ENCODE peak calls at places on chromosomes 3 and 15, in seven cellular contexts. One of them, this sample, is unnamed.

GRCh38 chr3:190017575-190018288 is 103.0 kb downstream of the P3H2 start:
- DNase-seq in CD4-positive, alpha-beta T cell: no peak
- DNase-seq in adrenal gland: peak; percentile 33
- DNase-seq in mucosa of gallbladder: peak; percentile 43
- DNase-seq in LoVo: peak; percentile 31
- DNase-seq in stimulated activated CD4-positive, alpha-beta T cell treated with anti-CD3 and anti-CD28 coated beads, Interleukin-15, amount 100 ng/mL, for 1 hour: no peak
- DNase-seq in left kidney: peak; percentile 72
- DNase-seq in this sample: no peak

GRCh38 chr3:99119312-99119810 is 217.9 kb upstream of the DCBLD2 start:
- DNase-seq in stimulated activated CD4-positive, alpha-beta T cell treated with anti-CD3 and anti-CD28 coated beads, Interleukin-15, amount 100 ng/mL, for 1 hour: no peak
- DNase-seq in CD4-positive, alpha-beta T cell: no peak
- DNase-seq in mucosa of gallbladder: no peak
- DNase-seq in adrenal gland: no peak
- DNase-seq in left kidney: no peak
- DNase-seq in LoVo: no peak
- DNase-seq in this sample: no peak

GRCh38 chr3:16478516-16478915 is 35.0 kb downstream of the RFTN1 start:
- DNase-seq in adrenal gland: no peak
- DNase-seq in CD4-positive, alpha-beta T cell: no peak
- DNase-seq in stimulated activated CD4-positive, alpha-beta T cell treated with anti-CD3 and anti-CD28 coated beads, Interleukin-15, amount 100 ng/mL, for 1 hour: no peak
- DNase-seq in mucosa of gallbladder: no peak
- DNase-seq in LoVo: no peak
- DNase-seq in left kidney: no peak
- DNase-seq in this sample: no peak

GRCh38 chr3:63015614-63016016 is 140.4 kb upstream of the CADPS start:
- DNase-seq in CD4-positive, alpha-beta T cell: no peak
- DNase-seq in left kidney: peak; percentile 53
- DNase-seq in adrenal gland: no peak
- DNase-seq in mucosa of gallbladder: no peak
- DNase-seq in LoVo: no peak
- DNase-seq in stimulated activated CD4-positive, alpha-beta T cell treated with anti-CD3 and anti-CD28 coated beads, Interleukin-15, amount 100 ng/mL, for 1 hour: no peak
- DNase-seq in this sample: peak; percentile 92

GRCh38 chr15:47409601-47410000 is 307.7 kb upstream of the SEMA6D start:
- DNase-seq in LoVo: peak; percentile 22
- DNase-seq in mucosa of gallbladder: no peak
- DNase-seq in stimulated activated CD4-positive, alpha-beta T cell treated with anti-CD3 and anti-CD28 coated beads, Interleukin-15, amount 100 ng/mL, for 1 hour: no peak
- DNase-seq in left kidney: no peak
- DNase-seq in adrenal gland: no peak
- DNase-seq in CD4-positive, alpha-beta T cell: no peak
- DNase-seq in this sample: no peak

GRCh38 chr15:52383100-52383588 is 87.5 kb upstream of the MYO5C start:
- DNase-seq in left kidney: no peak
- DNase-seq in mucosa of gallbladder: no peak
- DNase-seq in LoVo: no peak
- DNase-seq in CD4-positive, alpha-beta T cell: no peak
- DNase-seq in adrenal gland: no peak
- DNase-seq in stimulated activated CD4-positive, alpha-beta T cell treated with anti-CD3 and anti-CD28 coated beads, Interleukin-15, amount 100 ng/mL, for 1 hour: no peak
- DNase-seq in this sample: no peak

GRCh38 chr3:94115482-94115881 is 52.6 kb downstream of the NSUN3 start:
- DNase-seq in mucosa of gallbladder: no peak
- DNase-seq in left kidney: peak; percentile 28
- DNase-seq in stimulated activated CD4-positive, alpha-beta T cell treated with anti-CD3 and anti-CD28 coated beads, Interleukin-15, amount 100 ng/mL, for 1 hour: no peak
- DNase-seq in LoVo: no peak
- DNase-seq in adrenal gland: no peak
- DNase-seq in CD4-positive, alpha-beta T cell: no peak
- DNase-seq in this sample: no peak

GRCh38 chr3:30779686-30780287 is 114.7 kb downstream of the GADL1 start:
- DNase-seq in adrenal gland: no peak
- DNase-seq in mucosa of gallbladder: no peak
- DNase-seq in CD4-positive, alpha-beta T cell: no peak
- DNase-seq in left kidney: peak; percentile 35
- DNase-seq in LoVo: peak; percentile 45
- DNase-seq in stimulated activated CD4-positive, alpha-beta T cell treated with anti-CD3 and anti-CD28 coated beads, Interleukin-15, amount 100 ng/mL, for 1 hour: no peak
- DNase-seq in this sample: peak; percentile 40

GRCh38 chr15:71049706-71050422 is 65.4 kb upstream of the THSD4 start:
- DNase-seq in mucosa of gallbladder: no peak
- DNase-seq in stimulated activated CD4-positive, alpha-beta T cell treated with anti-CD3 and anti-CD28 coated beads, Interleukin-15, amount 100 ng/mL, for 1 hour: no peak
- DNase-seq in left kidney: no peak
- DNase-seq in LoVo: no peak
- DNase-seq in CD4-positive, alpha-beta T cell: no peak
- DNase-seq in adrenal gland: no peak
- DNase-seq in this sample: peak; percentile 16

GRCh38 chr15:78671626-78672211 is 30.7 kb upstream of the CHRNB4 start:
- DNase-seq in stimulated activated CD4-positive, alpha-beta T cell treated with anti-CD3 and anti-CD28 coated beads, Interleukin-15, amount 100 ng/mL, for 1 hour: no peak
- DNase-seq in LoVo: no peak
- DNase-seq in CD4-positive, alpha-beta T cell: no peak
- DNase-seq in mucosa of gallbladder: no peak
- DNase-seq in left kidney: peak; percentile 78
- DNase-seq in adrenal gland: peak; percentile 77
- DNase-seq in this sample: peak; percentile 30

GRCh38 chr3:47841786-47842349 is 38.9 kb downstream of the DHX30 start:
- DNase-seq in mucosa of gallbladder: no peak
- DNase-seq in adrenal gland: no peak
- DNase-seq in stimulated activated CD4-positive, alpha-beta T cell treated with anti-CD3 and anti-CD28 coated beads, Interleukin-15, amount 100 ng/mL, for 1 hour: no peak
- DNase-seq in CD4-positive, alpha-beta T cell: no peak
- DNase-seq in LoVo: no peak
- DNase-seq in left kidney: no peak
- DNase-seq in this sample: no peak

GRCh38 chr3:4849136-4849535 is 130.1 kb upstream of the BHLHE40 start:
- DNase-seq in LoVo: no peak
- DNase-seq in stimulated activated CD4-positive, alpha-beta T cell treated with anti-CD3 and anti-CD28 coated beads, Interleukin-15, amount 100 ng/mL, for 1 hour: no peak
- DNase-seq in mucosa of gallbladder: no peak
- DNase-seq in CD4-positive, alpha-beta T cell: no peak
- DNase-seq in left kidney: no peak
- DNase-seq in adrenal gland: no peak
- DNase-seq in this sample: no peak

GRCh38 chr3:30597131-30597768 is 9.2 kb upstream of the TGFBR2 start:
- DNase-seq in CD4-positive, alpha-beta T cell: no peak
- DNase-seq in LoVo: peak; percentile 93
- DNase-seq in left kidney: peak; percentile 78
- DNase-seq in adrenal gland: peak; percentile 37
- DNase-seq in mucosa of gallbladder: no peak
- DNase-seq in stimulated activated CD4-positive, alpha-beta T cell treated with anti-CD3 and anti-CD28 coated beads, Interleukin-15, amount 100 ng/mL, for 1 hour: no peak
- DNase-seq in this sample: no peak

GRCh38 chr3:107543666-107544065 is 20.9 kb downstream of the BBX start:
- DNase-seq in left kidney: peak; percentile 53
- DNase-seq in CD4-positive, alpha-beta T cell: no peak
- DNase-seq in adrenal gland: no peak
- DNase-seq in LoVo: no peak
- DNase-seq in stimulated activated CD4-positive, alpha-beta T cell treated with anti-CD3 and anti-CD28 coated beads, Interleukin-15, amount 100 ng/mL, for 1 hour: no peak
- DNase-seq in mucosa of gallbladder: no peak
- DNase-seq in this sample: no peak

GRCh38 chr3:47407896-47408838 is 27.3 kb downstream of the PTPN23 start:
- DNase-seq in left kidney: no peak
- DNase-seq in adrenal gland: no peak
- DNase-seq in LoVo: no peak
- DNase-seq in mucosa of gallbladder: no peak
- DNase-seq in CD4-positive, alpha-beta T cell: no peak
- DNase-seq in stimulated activated CD4-positive, alpha-beta T cell treated with anti-CD3 and anti-CD28 coated beads, Interleukin-15, amount 100 ng/mL, for 1 hour: no peak
- DNase-seq in this sample: no peak

GRCh38 chr3:144774897-144775296 is 803.3 kb downstream of the DIPK2A start:
- DNase-seq in adrenal gland: no peak
- DNase-seq in stimulated activated CD4-positive, alpha-beta T cell treated with anti-CD3 and anti-CD28 coated beads, Interleukin-15, amount 100 ng/mL, for 1 hour: no peak
- DNase-seq in CD4-positive, alpha-beta T cell: no peak
- DNase-seq in LoVo: no peak
- DNase-seq in left kidney: no peak
- DNase-seq in mucosa of gallbladder: no peak
- DNase-seq in this sample: no peak

GRCh38 chr3:57194641-57195040 is 5.1 kb downstream of the HESX1 start:
- DNase-seq in stimulated activated CD4-positive, alpha-beta T cell treated with anti-CD3 and anti-CD28 coated beads, Interleukin-15, amount 100 ng/mL, for 1 hour: no peak
- DNase-seq in left kidney: no peak
- DNase-seq in adrenal gland: no peak
- DNase-seq in mucosa of gallbladder: no peak
- DNase-seq in CD4-positive, alpha-beta T cell: no peak
- DNase-seq in LoVo: no peak
- DNase-seq in this sample: no peak

GRCh38 chr3:149936812-149937230 is 33.9 kb downstream of the PFN2 start:
- DNase-seq in mucosa of gallbladder: peak; percentile 36
- DNase-seq in left kidney: peak; percentile 82
- DNase-seq in CD4-positive, alpha-beta T cell: peak; percentile 29
- DNase-seq in stimulated activated CD4-positive, alpha-beta T cell treated with anti-CD3 and anti-CD28 coated beads, Interleukin-15, amount 100 ng/mL, for 1 hour: no peak
- DNase-seq in LoVo: peak; percentile 62
- DNase-seq in adrenal gland: peak; percentile 39
- DNase-seq in this sample: peak; percentile 69

This sample was measured in WTC11.